ENCODE peak calls at places on chromosomes 12 and 14, in nine cellular contexts. C is psoas muscle, Q is stomach, F is GM23338, U is tibial artery, T is AG04450, H is fibroblast of lung, N is AG10803, L is epithelial cell of esophagus. M is an unnamed sample.

GRCh38 chr12:86230516-86231146 is 25.6 kb downstream of the MGAT4C start:
- DNase-seq in U (no peak), C (no peak), H (peak; percentile 70), T (no peak), Q (no peak), L (peak; percentile 10), N (no peak), F (no peak), M (peak; percentile 31)

GRCh38 chr12:92000587-92000986 is 145.1 kb downstream of the BTG1 start:
- DNase-seq in L (no peak), T (no peak), N (no peak), U (no peak), H (peak; percentile 70), Q (no peak), F (no peak), C (no peak), M (peak; percentile 63)

GRCh38 chr12:115620816-115621215 is 656.7 kb downstream of the MED13L start:
- DNase-seq in Q (no peak), L (no peak), N (peak; percentile 56), H (no peak), C (no peak), T (no peak), U (no peak), F (no peak), M (no peak)

GRCh38 chr12:108214486-108214885 is 85.4 kb downstream of the WSCD2 start:
- DNase-seq in U (no peak), H (peak; percentile 2), T (no peak), C (no peak), L (peak; percentile 25), N (peak; percentile 16), Q (no peak), F (peak; percentile 80), M (peak; percentile 9)

GRCh38 chr14:72736791-72737559 is 156.9 kb downstream of the DPF3 start:
- DNase-seq in F (no peak), Q (no peak), L (no peak), U (peak; percentile 32), C (no peak), N (peak; percentile 89), H (peak; percentile 50), T (no peak), M (peak; percentile 44)

GRCh38 chr12:115204957-115205754 is 521.2 kb upstream of the TBX3 start:
- DNase-seq in H (peak; percentile 72), L (peak; percentile 45), T (no peak), Q (no peak), U (no peak), C (no peak), N (peak; percentile 44), F (peak; percentile 28), M (peak; percentile 39)

GRCh38 chr14:105071942-105072341 is 6.7 kb upstream of the GPR132 start:
- DNase-seq in H (no peak), T (no peak), C (peak; percentile 36), N (no peak), F (no peak), U (no peak), L (no peak), Q (no peak), M (no peak)

GRCh38 chr12:116427200-116427932 is 131.8 kb upstream of the MAP1LC3B2 start:
- DNase-seq in H (peak; percentile 37), N (peak; percentile 35), U (no peak), L (no peak), Q (no peak), T (no peak), C (no peak), F (peak; percentile 97), M (peak; percentile 26)

GRCh38 chr14:45144658-45145057 is 8.9 kb downstream of the FANCM start:
- DNase-seq in U (no peak), H (no peak), C (no peak), F (no peak), N (no peak), Q (no peak), T (no peak), L (no peak), M (no peak)

DNA sequence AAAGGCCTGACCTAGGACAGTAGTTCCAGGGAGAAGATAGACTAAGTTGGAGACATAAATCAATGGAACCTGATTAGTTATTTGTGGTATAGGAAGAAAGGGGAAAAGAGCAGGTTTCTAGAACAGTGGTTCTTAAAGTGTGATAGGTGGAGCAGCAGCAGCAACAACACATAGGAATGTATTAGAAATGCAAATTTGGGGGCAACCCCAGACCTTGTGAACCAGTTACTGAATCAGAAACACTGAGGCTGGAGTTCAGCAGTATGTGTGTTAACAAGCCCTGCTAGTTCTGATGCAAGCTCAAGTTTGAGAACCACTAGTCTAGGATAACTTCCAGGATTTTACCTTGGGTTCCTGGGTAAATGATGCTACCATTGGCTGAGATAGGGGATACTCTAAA is 308.7 kb downstream of the EMP1 start:
- DNase-seq in Q (no peak), C (no peak), L (no peak), T (no peak), N (no peak), U (no peak), F (peak; percentile 28), H (no peak), M (no peak)
- H3K4me3 ChIP-seq in Q (no peak overlapping the region), C (no peak overlapping the region), L (no peak overlapping the region), T (no peak overlapping the region), N (no peak overlapping the region), U (no peak overlapping the region), F (no peak overlapping the region), H (no peak overlapping the region), M (no peak overlapping the region)

DNA sequence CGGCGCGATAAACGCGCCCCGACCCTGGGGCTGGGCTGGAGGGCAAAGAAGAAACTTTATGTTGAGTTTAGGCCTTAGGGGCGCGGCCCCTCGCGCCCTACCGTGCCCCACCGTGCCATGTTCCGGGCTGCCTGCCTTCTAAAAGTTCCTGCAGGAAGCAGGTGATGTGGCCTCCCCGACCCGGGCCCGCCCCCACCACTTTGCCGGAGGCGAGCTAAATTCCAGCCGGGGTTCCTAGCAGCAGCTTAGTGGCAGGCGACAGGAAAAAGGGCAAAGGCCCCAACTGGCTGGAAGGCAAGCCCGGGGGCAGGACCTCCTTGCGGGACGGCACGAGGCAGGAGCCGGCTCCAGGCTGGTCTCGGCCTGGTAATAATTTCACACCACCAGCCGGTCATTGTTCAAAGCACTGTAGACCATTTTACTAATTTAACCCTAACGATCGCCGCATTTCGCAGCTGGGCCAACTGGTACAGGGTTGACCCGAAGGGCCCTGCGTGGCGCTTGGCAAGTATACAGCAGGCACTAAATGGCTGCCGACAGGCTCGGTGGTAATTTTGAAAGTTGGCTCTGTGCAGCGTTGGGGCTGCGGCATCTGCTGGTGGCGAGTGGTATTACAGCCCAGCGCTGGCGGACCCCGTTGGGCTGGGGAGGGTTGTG is 895 bp upstream of the CCDC88C start:
- DNase-seq in H (peak; percentile 31), C (peak; percentile 76), Q (peak; percentile 79), U (no peak), L (peak; percentile 70), F (peak; percentile 75), T (no peak), N (peak; percentile 23), M (peak; percentile 40)
- H3K4me3 ChIP-seq in H (peak overlapping the region; percentile 20), C (peak overlapping the region; percentile 66), Q (peak overlapping the region; percentile 60), U (peak overlapping the region; percentile 41), L (peak overlapping the region; percentile 30), F (peak overlapping the region; percentile 59), T (peak overlapping the region; percentile 37), N (peak overlapping the region; percentile 44), M (peak overlapping the region; percentile 18)

GRCh38 chr12:6361834-6362233 is 13.5 kb downstream of the SCNN1A start:
- DNase-seq in L (peak; percentile 69), U (peak; percentile 83), F (no peak), H (peak; percentile 45), Q (peak; percentile 79), T (no peak), N (no peak), C (no peak), M (peak; percentile 49)

GRCh38 chr12:6363330-6364036 is 11.9 kb downstream of the SCNN1A start:
- DNase-seq in C (peak; percentile 85), L (peak; percentile 81), U (peak; percentile 86), T (no peak), N (peak; percentile 59), Q (peak; percentile 84), H (peak; percentile 36), F (peak; percentile 77), M (peak; percentile 47)

GRCh38 chr12:6362383-6362782 is 13.0 kb downstream of the SCNN1A start:
- DNase-seq in L (no peak), T (no peak), N (no peak), C (no peak), Q (no peak), F (no peak), H (no peak), U (no peak), M (no peak)

GRCh38 chr12:6363010-6363329 is 12.4 kb downstream of the SCNN1A start:
- DNase-seq in L (no peak), F (no peak), U (no peak), N (no peak), Q (no peak), C (no peak), H (no peak), T (no peak), M (no peak)

GRCh38 chr12:6364037-6364360 is 11.4 kb downstream of the SCNN1A start:
- DNase-seq in T (no peak), H (no peak), U (no peak), C (no peak), Q (no peak), L (no peak), N (no peak), F (no peak), M (no peak)
- H3K4me3 ChIP-seq in T (no peak overlapping the region), H (no peak overlapping the region), U (peak overlapping the region; percentile 46), C (peak overlapping the region; percentile 70), Q (peak overlapping the region; percentile 59), L (peak overlapping the region; percentile 65), N (peak overlapping the region; percentile 76), F (peak overlapping the region; percentile 82), M (no peak overlapping the region)

GRCh38 chr12:18057051-18057450 is 32.9 kb downstream of the RERGL start:
- DNase-seq in H (no peak), N (no peak), U (no peak), F (no peak), L (no peak), C (no peak), T (no peak), Q (no peak), M (no peak)
- H3K4me3 ChIP-seq in H (no peak overlapping the region), N (no peak overlapping the region), U (no peak overlapping the region), F (no peak overlapping the region), L (no peak overlapping the region), C (no peak overlapping the region), T (no peak overlapping the region), Q (no peak overlapping the region), M (no peak overlapping the region)

M was measured in astrocyte of the spinal cord.